ENCODE peak calls at places on chromosomes 6 and 20, in seven cellular contexts. Q is CD14-positive monocyte, W is foreskin fibroblast, E is heart left ventricle, S is WTC11, H is lower leg skin, V is adrenal gland. J is an unnamed sample.

GRCh38 chr6:5671162-5671561 is 335.6 kb downstream of the NRN1 start:
- DNase-seq in Q (peak; percentile 84), W (peak; percentile 58), E (no peak), S (no peak), H (no peak), V (peak; percentile 55), J (no peak)

GRCh38 chr6:76420094-76420493 is 347.6 kb upstream of the IMPG1 start:
- DNase-seq in Q (no peak), W (no peak), E (no peak), S (no peak), H (no peak), V (no peak), J (no peak)

GRCh38 chr6:77133031-77133430 is 330.3 kb downstream of the HTR1B start:
- DNase-seq in Q (no peak), W (no peak), E (no peak), S (no peak), H (no peak), V (no peak), J (no peak)

GRCh38 chr6:36358235-36358915 is 21.7 kb upstream of the BNIP5 start:
- DNase-seq in Q (no peak), W (no peak), E (no peak), S (no peak), H (no peak), V (no peak), J (peak; percentile 24)

GRCh38 chr6:138600726-138601125 is 101.4 kb upstream of the NHSL1 start:
- DNase-seq in Q (no peak), W (peak; percentile 79), E (no peak), S (no peak), H (no peak), V (no peak), J (no peak)

GRCh38 chr6:42423244-42423643 is 28.5 kb downstream of the TRERF1 start:
- DNase-seq in Q (no peak), W (no peak), E (no peak), S (no peak), H (peak; percentile 40), V (no peak), J (no peak)

GRCh38 chr6:144578385-144579350 is 293.5 kb downstream of the UTRN start:
- DNase-seq in Q (no peak), W (peak; percentile 84), E (no peak), S (no peak), H (no peak), V (peak; percentile 39), J (no peak)

GRCh38 chr6:97572943-97573342 is 289.9 kb upstream of the MMS22L start:
- DNase-seq in Q (no peak), W (no peak), E (no peak), S (no peak), H (no peak), V (no peak), J (no peak)

GRCh38 chr6:113979930-113980329 is 9.0 kb upstream of the HDAC2 start:
- DNase-seq in Q (no peak), W (no peak), E (no peak), S (no peak), H (no peak), V (no peak), J (no peak)

GRCh38 chr6:148805767-148806166 is 58.9 kb downstream of the UST start:
- DNase-seq in Q (no peak), W (no peak), E (no peak), S (no peak), H (no peak), V (no peak), J (no peak)

DNA sequence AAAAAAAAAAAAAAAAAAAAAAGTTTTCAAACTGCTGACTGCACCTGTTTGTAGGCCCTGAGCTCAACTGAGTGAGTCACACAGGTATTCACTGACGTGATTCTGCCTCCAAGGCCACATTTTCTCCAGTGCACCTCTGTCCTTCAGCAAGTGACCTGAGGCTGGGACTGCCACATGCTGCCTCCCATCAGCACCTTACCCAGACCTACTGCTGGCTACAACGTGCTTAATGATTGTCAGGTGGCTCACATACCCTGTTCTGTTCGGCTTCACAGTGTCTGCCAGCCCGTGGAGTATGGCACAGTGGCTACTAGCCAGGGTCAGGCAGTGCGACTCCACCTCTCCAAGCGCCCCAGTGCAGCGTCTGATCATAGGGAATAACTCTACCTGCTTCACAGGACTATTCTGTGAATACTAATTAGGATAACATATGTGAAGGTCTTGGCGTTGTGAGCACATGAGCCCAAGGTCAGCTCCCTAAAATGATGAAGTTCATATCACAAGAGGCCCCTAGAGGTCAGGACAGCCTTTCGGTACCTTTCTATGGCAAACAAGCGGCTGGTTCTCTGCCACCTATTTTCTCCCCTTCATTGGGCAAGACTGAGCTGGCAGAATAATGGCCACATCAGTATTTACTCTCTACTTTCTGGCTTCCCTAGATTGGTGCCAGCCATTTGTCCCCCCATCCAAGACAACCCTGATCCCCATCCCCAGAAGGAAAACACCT is 28.1 kb downstream of the RIPOR3 start:
- DNase-seq in Q (no peak), W (peak; percentile 33), E (no peak), S (no peak), H (no peak), V (peak; percentile 60), J (no peak)
- TF ChIP-seq CTCF in Q (no peak), W (no peak), E (no peak), S (no peak), H (no peak), V (peak; percentile 33), J (peak; percentile 24)

DNA sequence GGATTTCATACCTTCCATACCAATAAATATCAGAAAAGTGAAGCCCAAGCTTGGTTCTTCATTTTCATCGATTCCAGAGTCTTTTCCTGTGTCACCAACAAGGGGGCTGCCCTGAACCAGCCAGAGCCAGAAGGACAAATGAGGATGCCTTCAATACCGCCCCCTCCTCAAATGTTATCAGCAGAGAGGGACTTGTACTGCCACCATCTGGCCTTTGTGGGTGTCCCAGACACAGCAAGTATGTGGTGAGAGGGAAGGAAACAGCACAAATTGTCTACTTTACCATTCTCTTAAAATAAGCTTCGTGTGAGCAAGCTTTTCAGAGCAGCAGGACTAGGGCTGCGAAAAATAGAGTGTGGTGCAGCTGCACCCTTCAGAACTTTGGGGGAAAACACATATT is 165.3 kb downstream of the SOBP start:
- DNase-seq in Q (no peak), W (no peak), E (no peak), S (peak; percentile 54), H (no peak), V (no peak), J (no peak)
- TF ChIP-seq CTCF in Q (no peak), W (peak; percentile 11), E (no peak), S (no peak), H (no peak), V (no peak), J (peak; percentile 76)

GRCh38 chr6:112029045-112029822 is 24.7 kb upstream of the CCN6 start:
- DNase-seq in Q (peak; percentile 63), W (peak; percentile 79), E (peak; percentile 59), S (peak; percentile 85), H (peak; percentile 89), V (peak; percentile 44), J (no peak)
- TF ChIP-seq CTCF in Q (peak; percentile 83), W (peak; percentile 64), E (peak; percentile 61), S (peak; percentile 69), H (no peak), V (peak; percentile 54), J (peak; percentile 85)

GRCh38 chr6:127119361-127120108 is 1.1 kb downstream of the RSPO3 start:
- DNase-seq in Q (no peak), W (peak; percentile 61), E (no peak), S (peak; percentile 63), H (peak; percentile 83), V (no peak), J (peak; percentile 89)

GRCh38 chr6:127117979-127118504 is 429 bp upstream of the RSPO3 start:
- DNase-seq in Q (no peak), W (peak; percentile 32), E (no peak), S (peak; percentile 38), H (peak; percentile 84), V (no peak), J (no peak)

GRCh38 chr6:127120787-127121636 is 2.5 kb downstream of the RSPO3 start:
- DNase-seq in Q (peak; percentile 67), W (peak; percentile 90), E (peak; percentile 66), S (peak; percentile 90), H (peak; percentile 94), V (peak; percentile 39), J (no peak)

GRCh38 chr6:127120109-127120786 is 1.8 kb downstream of the RSPO3 start:
- DNase-seq in Q (peak; percentile 44), W (peak; percentile 15), E (no peak), S (peak; percentile 36), H (peak; percentile 84), V (no peak), J (peak; percentile 92)

GRCh38 chr6:127118505-127119360 is at the start of gene RSPO3:
- DNase-seq in Q (peak; percentile 55), W (peak; percentile 71), E (no peak), S (peak; percentile 52), H (peak; percentile 82), V (no peak), J (no peak)
- TF ChIP-seq CTCF in Q (no peak), W (no peak), E (no peak), S (no peak), H (no peak), V (no peak), J (no peak)

GRCh38 chr6:165098165-165098564 is 211.2 kb downstream of the C6orf118 start:
- DNase-seq in Q (no peak), W (no peak), E (no peak), S (peak; percentile 14), H (no peak), V (no peak), J (no peak)
- TF ChIP-seq CTCF in Q (no peak), W (no peak), E (no peak), S (peak; percentile 53), H (no peak), V (no peak), J (peak; percentile 56)

J was measured in chondrocyte.